ENCODE peak calls at places on chromosomes 2 and 18, in six cellular contexts. One of them, this sample, is unnamed. For H3K36me3, the result is how much of the 10 kb centered on the place peaks cover.

GRCh38 chr2:171228826-171229225 is 68.1 kb upstream of the TLK1 start:
- DNase-seq in fibroblast of lung: no peak
- DNase-seq in ovary: no peak
- DNase-seq in stomach: no peak
- DNase-seq in GM23338: no peak
- DNase-seq in IMR-90: no peak
- DNase-seq in this sample: no peak

GRCh38 chr2:45925636-45926350 is 274.3 kb downstream of the PRKCE start:
- DNase-seq in fibroblast of lung: no peak
- DNase-seq in ovary: no peak
- DNase-seq in stomach: no peak
- DNase-seq in GM23338: no peak
- DNase-seq in IMR-90: no peak
- DNase-seq in this sample: no peak

GRCh38 chr2:33136056-33136455 is 189.3 kb downstream of the LTBP1 start:
- DNase-seq in fibroblast of lung: no peak
- DNase-seq in ovary: peak
- DNase-seq in stomach: no peak
- DNase-seq in GM23338: no peak
- DNase-seq in IMR-90: peak
- DNase-seq in this sample: no peak

GRCh38 chr2:201158111-201158929 is 24.6 kb upstream of the CASP10 start:
- DNase-seq in fibroblast of lung: peak
- DNase-seq in ovary: peak
- DNase-seq in stomach: peak
- DNase-seq in GM23338: peak
- DNase-seq in IMR-90: peak
- DNase-seq in this sample: peak

GRCh38 chr18:55489742-55490055 is 98.3 kb downstream of the TCF4 start:
- DNase-seq in fibroblast of lung: peak
- DNase-seq in ovary: no peak
- DNase-seq in stomach: no peak
- DNase-seq in GM23338: no peak
- DNase-seq in IMR-90: peak
- DNase-seq in this sample: no peak

GRCh38 chr2:237383991-237384671 is 29.8 kb downstream of the COL6A3 start:
- DNase-seq in fibroblast of lung: no peak
- DNase-seq in ovary: no peak
- DNase-seq in stomach: no peak
- DNase-seq in GM23338: no peak
- DNase-seq in IMR-90: peak
- DNase-seq in this sample: no peak

GRCh38 chr18:69455120-69455519 is 54.4 kb downstream of the DOK6 start:
- DNase-seq in fibroblast of lung: no peak
- DNase-seq in ovary: no peak
- DNase-seq in stomach: no peak
- DNase-seq in GM23338: no peak
- DNase-seq in IMR-90: no peak
- DNase-seq in this sample: no peak

GRCh38 chr2:241804326-241805276 is 4.4 kb upstream of the NEU4 start:
- DNase-seq in fibroblast of lung: peak
- DNase-seq in ovary: peak
- DNase-seq in stomach: no peak
- DNase-seq in GM23338: peak
- DNase-seq in IMR-90: no peak
- DNase-seq in this sample: peak

GRCh38 chr2:218991674-218992168 is 1.5 kb downstream of the CRYBA2 start:
- DNase-seq in fibroblast of lung: peak
- DNase-seq in ovary: no peak
- DNase-seq in stomach: no peak
- DNase-seq in GM23338: peak
- DNase-seq in IMR-90: peak
- DNase-seq in this sample: no peak

GRCh38 chr2:241272298-241272721 is 43.2 kb downstream of the HDLBP start:
- DNase-seq in fibroblast of lung: peak
- DNase-seq in ovary: peak
- DNase-seq in stomach: peak
- DNase-seq in GM23338: peak
- DNase-seq in IMR-90: no peak
- DNase-seq in this sample: peak

GRCh38 chr2:157336137-157336721 is 10.6 kb upstream of the ERMN start:
- DNase-seq in fibroblast of lung: peak
- DNase-seq in ovary: no peak
- DNase-seq in stomach: peak
- DNase-seq in GM23338: peak
- DNase-seq in IMR-90: peak
- DNase-seq in this sample: no peak

GRCh38 chr2:79271456-79271855 is 111.9 kb upstream of the REG3A start:
- DNase-seq in fibroblast of lung: no peak
- DNase-seq in ovary: no peak
- DNase-seq in stomach: no peak
- DNase-seq in GM23338: no peak
- DNase-seq in IMR-90: no peak
- DNase-seq in this sample: no peak

GRCh38 chr2:159457589-159457988 is 158.8 kb downstream of the BAZ2B start:
- DNase-seq in fibroblast of lung: no peak
- DNase-seq in ovary: no peak
- DNase-seq in stomach: no peak
- DNase-seq in GM23338: no peak
- DNase-seq in IMR-90: no peak
- DNase-seq in this sample: no peak

GRCh38 chr2:238784671-238785527 is 63.0 kb upstream of the TWIST2 start:
- DNase-seq in fibroblast of lung: peak
- DNase-seq in ovary: peak
- DNase-seq in stomach: peak
- DNase-seq in GM23338: peak
- DNase-seq in IMR-90: peak
- DNase-seq in this sample: peak

GRCh38 chr18:22136395-22136794 is 33.0 kb upstream of the GATA6 start:
- DNase-seq in fibroblast of lung: peak
- DNase-seq in ovary: no peak
- DNase-seq in stomach: no peak
- DNase-seq in GM23338: no peak
- DNase-seq in IMR-90: peak
- DNase-seq in this sample: no peak

GRCh38 chr2:173770936-173771678 is 194.1 kb downstream of the SP3 start:
- DNase-seq in fibroblast of lung: no peak
- DNase-seq in ovary: no peak
- DNase-seq in stomach: no peak
- DNase-seq in GM23338: no peak
- DNase-seq in IMR-90: no peak
- DNase-seq in this sample: no peak

GRCh38 chr2:37526323-37526722 is 145.1 kb downstream of the CDC42EP3 start:
- DNase-seq in fibroblast of lung: no peak
- DNase-seq in ovary: no peak
- DNase-seq in stomach: no peak
- DNase-seq in GM23338: no peak
- DNase-seq in IMR-90: peak
- DNase-seq in this sample: no peak

GRCh38 chr2:193847140-193847539 is 1652.4 kb upstream of the TMEFF2 start:
- DNase-seq in fibroblast of lung: peak
- DNase-seq in ovary: no peak
- DNase-seq in stomach: no peak
- DNase-seq in GM23338: no peak
- DNase-seq in IMR-90: no peak
- DNase-seq in this sample: no peak

GRCh38 chr2:165877565-165878550 is 75.7 kb downstream of the TTC21B start:
- DNase-seq in fibroblast of lung: peak
- DNase-seq in ovary: no peak
- DNase-seq in stomach: no peak
- DNase-seq in GM23338: no peak
- DNase-seq in IMR-90: peak
- DNase-seq in this sample: no peak

GRCh38 chr18:27311114-27311513 is 126.0 kb upstream of the CHST9 start:
- DNase-seq in fibroblast of lung: no peak
- DNase-seq in ovary: no peak
- DNase-seq in stomach: no peak
- DNase-seq in GM23338: no peak
- DNase-seq in IMR-90: no peak
- DNase-seq in this sample: no peak

GRCh38 chr2:108987111-108987510 is 1.9 kb downstream of the EDAR start:
- DNase-seq in fibroblast of lung: no peak
- DNase-seq in ovary: no peak
- DNase-seq in stomach: no peak
- DNase-seq in GM23338: no peak
- DNase-seq in IMR-90: no peak
- DNase-seq in this sample: no peak

GRCh38 chr2:74548919-74549684 is 4.6 kb downstream of the LOXL3 start:
- DNase-seq in fibroblast of lung: peak
- DNase-seq in ovary: peak
- DNase-seq in stomach: peak
- DNase-seq in GM23338: peak
- DNase-seq in IMR-90: peak
- DNase-seq in this sample: peak

DNA sequence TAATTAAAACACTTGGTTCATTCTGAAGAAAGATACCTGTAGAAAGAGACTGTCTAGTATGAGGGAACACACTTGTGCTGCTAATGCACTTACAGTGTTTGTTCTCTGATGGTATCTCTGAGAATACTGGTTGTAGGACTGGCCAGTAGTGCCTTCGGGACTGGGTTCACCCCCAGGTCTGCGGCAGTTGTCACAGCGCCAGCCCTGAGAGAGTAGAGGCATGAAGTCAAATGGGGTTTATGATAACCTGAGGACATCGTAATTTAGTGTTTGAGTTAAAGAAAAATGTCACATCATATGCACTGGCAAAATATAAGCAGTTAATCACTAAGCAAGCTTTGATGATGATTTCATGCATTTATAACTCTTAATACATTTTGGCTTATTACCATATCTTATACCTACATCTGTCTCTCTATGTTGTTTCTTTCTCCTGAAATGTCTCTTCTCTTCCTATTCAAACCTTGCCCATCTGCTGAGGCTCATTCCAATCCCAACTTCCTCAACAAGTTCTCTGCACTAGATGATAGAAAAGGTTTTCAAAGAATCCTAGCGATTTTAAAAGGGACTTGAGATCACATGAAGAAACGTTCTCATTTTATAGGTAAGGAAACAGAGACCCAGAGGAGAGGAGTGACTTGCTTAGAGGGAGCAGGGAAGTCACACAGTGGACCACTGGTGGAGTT is 50.2 kb downstream of the ATIC start:
- DNase-seq in fibroblast of lung: peak
- DNase-seq in ovary: no peak
- DNase-seq in stomach: no peak
- DNase-seq in GM23338: no peak
- DNase-seq in IMR-90: peak
- DNase-seq in this sample: no peak
- H3K36me3 ChIP-seq in fibroblast of lung: under half
- H3K36me3 ChIP-seq in ovary: under half
- H3K36me3 ChIP-seq in stomach: half or more
- H3K36me3 ChIP-seq in GM23338: under half
- H3K36me3 ChIP-seq in IMR-90: half or more
- H3K36me3 ChIP-seq in this sample: half or more

DNA sequence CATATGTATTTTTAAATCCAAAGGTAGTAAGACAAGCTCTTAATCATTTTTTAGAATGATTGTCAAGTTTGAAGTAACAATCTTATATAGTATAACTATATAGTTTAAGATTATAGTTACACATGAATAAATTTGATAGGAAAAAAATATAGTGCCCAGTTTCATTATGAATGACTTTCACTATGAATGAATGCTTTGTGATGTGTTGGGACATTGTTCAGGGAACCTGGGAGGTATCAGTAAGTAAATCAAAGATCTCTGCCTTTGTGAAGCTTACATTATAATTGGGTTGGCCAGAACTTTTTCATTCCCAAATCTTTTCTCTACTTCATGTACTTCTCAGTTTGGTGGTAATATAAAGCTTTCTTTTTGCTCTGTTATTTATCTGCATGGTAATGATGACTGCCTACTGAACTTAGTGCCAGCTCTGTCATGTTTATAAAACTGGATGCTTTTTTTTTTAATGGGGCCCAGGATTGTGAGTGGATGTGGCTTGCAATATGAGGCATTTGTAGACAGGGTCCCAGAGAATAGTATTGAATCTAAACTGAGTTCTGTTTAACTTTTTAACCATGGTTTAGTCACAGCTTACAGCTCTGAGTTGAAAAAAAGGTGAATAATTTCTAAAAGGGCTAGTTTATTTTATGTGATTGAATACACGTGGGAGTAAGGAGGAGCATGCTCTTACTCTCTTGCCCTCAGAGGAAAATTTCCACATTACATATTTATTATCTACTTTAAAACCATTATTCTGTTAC is 23.3 kb downstream of the GLS start:
- DNase-seq in fibroblast of lung: peak
- DNase-seq in ovary: no peak
- DNase-seq in stomach: no peak
- DNase-seq in GM23338: no peak
- DNase-seq in IMR-90: peak
- DNase-seq in this sample: no peak
- H3K27ac ChIP-seq in fibroblast of lung: no peak
- H3K27ac ChIP-seq in ovary: no peak
- H3K27ac ChIP-seq in stomach: no peak
- H3K27ac ChIP-seq in GM23338: peak
- H3K27ac ChIP-seq in IMR-90: peak
- H3K27ac ChIP-seq in this sample: no peak

GRCh38 chr2:189096769-189097447 is 82.7 kb downstream of the COL5A2 start:
- DNase-seq in fibroblast of lung: peak
- DNase-seq in ovary: no peak
- DNase-seq in stomach: no peak
- DNase-seq in GM23338: no peak
- DNase-seq in IMR-90: peak
- DNase-seq in this sample: no peak

GRCh38 chr2:189097934-189098333 is 81.6 kb downstream of the COL5A2 start:
- DNase-seq in fibroblast of lung: no peak
- DNase-seq in ovary: no peak
- DNase-seq in stomach: no peak
- DNase-seq in GM23338: no peak
- DNase-seq in IMR-90: no peak
- DNase-seq in this sample: no peak

GRCh38 chr2:189104926-189105325 is 74.6 kb downstream of the COL5A2 start:
- DNase-seq in fibroblast of lung: peak
- DNase-seq in ovary: no peak
- DNase-seq in stomach: no peak
- DNase-seq in GM23338: no peak
- DNase-seq in IMR-90: peak
- DNase-seq in this sample: no peak

GRCh38 chr2:189102735-189103134 is 76.8 kb downstream of the COL5A2 start:
- DNase-seq in fibroblast of lung: no peak
- DNase-seq in ovary: no peak
- DNase-seq in stomach: no peak
- DNase-seq in GM23338: no peak
- DNase-seq in IMR-90: no peak
- DNase-seq in this sample: no peak
- H3K36me3 ChIP-seq in fibroblast of lung: under half
- H3K36me3 ChIP-seq in ovary: under half
- H3K36me3 ChIP-seq in stomach: under half
- H3K36me3 ChIP-seq in GM23338: under half
- H3K36me3 ChIP-seq in IMR-90: under half
- H3K36me3 ChIP-seq in this sample: under half

DNA sequence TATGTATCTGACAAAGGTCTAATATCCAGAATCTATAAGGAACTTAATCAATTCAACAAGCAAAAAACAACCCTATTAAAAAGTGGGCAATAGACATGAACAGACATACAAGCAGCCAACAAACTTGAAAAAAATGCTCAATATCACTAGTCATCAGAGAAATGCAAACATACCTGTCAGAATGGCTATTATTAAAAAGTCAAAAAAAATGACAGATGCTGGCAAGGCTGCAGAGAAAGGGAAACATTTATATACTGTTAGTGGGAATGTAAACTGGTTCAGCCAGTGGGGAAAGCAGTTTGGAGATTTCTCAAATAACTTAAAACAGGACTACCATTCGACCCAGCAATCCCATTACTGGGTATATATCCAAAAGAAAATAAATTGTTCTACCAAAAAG is 21.6 kb downstream of the SESTD1 start:
- DNase-seq in fibroblast of lung: no peak
- DNase-seq in ovary: no peak
- DNase-seq in stomach: no peak
- DNase-seq in GM23338: no peak
- DNase-seq in IMR-90: no peak
- DNase-seq in this sample: no peak
- H3K27ac ChIP-seq in fibroblast of lung: no peak
- H3K27ac ChIP-seq in ovary: no peak
- H3K27ac ChIP-seq in stomach: no peak
- H3K27ac ChIP-seq in GM23338: no peak
- H3K27ac ChIP-seq in IMR-90: no peak
- H3K27ac ChIP-seq in this sample: no peak

This sample was measured in lower lobe of right lung.